ENCODE peak calls at places on chromosomes 7 and 10, in six cellular contexts. H is omental fat pad; X is RCC 7860; Q is T follicular helper cell; K is HCEC 1CT; U is activated CD4-positive, alpha-beta T cell treated with anti-CD3 and anti-CD28 coated beads for 24 hours. R is an unnamed sample.

GRCh38 chr7:127776776-127777390 is 124.9 kb downstream of the SND1 start:
- DNase-seq in H (no peak), X (peak; percentile 80), Q (no peak), K (peak; percentile 88), U (no peak), R (peak; percentile 81)

GRCh38 chr7:11168622-11169170 is 195.0 kb downstream of the PHF14 start:
- DNase-seq in H (no peak), X (no peak), Q (no peak), K (no peak), U (no peak), R (no peak)

GRCh38 chr10:61565819-61566560 is 96.7 kb upstream of the CABCOCO1 start:
- DNase-seq in H (no peak), X (no peak), Q (no peak), K (no peak), U (no peak), R (no peak)

GRCh38 chr10:92627845-92628480 is 35.0 kb downstream of the KIF11 start:
- DNase-seq in H (no peak), X (no peak), Q (no peak), K (no peak), U (no peak), R (no peak)

GRCh38 chr7:30225863-30226361 is 58.5 kb upstream of the ZNRF2 start:
- DNase-seq in H (no peak), X (peak; percentile 84), Q (no peak), K (peak; percentile 52), U (no peak), R (no peak)

GRCh38 chr10:126549326-126549725 is 121.2 kb downstream of the C10orf90 start:
- DNase-seq in H (no peak), X (no peak), Q (no peak), K (peak; percentile 44), U (no peak), R (no peak)

GRCh38 chr7:34091330-34091917 is 186.1 kb downstream of the BMPER start:
- DNase-seq in H (no peak), X (peak; percentile 35), Q (no peak), K (peak; percentile 22), U (no peak), R (peak; percentile 81)

GRCh38 chr7:69695998-69696657 is 97.9 kb downstream of the AUTS2 start:
- DNase-seq in H (no peak), X (no peak), Q (no peak), K (no peak), U (no peak), R (no peak)

GRCh38 chr7:79282051-79282694 is 171.3 kb downstream of the MAGI2 start:
- DNase-seq in H (no peak), X (peak; percentile 46), Q (no peak), K (peak; percentile 88), U (no peak), R (peak; percentile 90)

R was measured in foreskin fibroblast.